ENCODE peak calls at places on chromosomes 12 and 14, in six cellular contexts. K is esophagus squamous epithelium, G is stomach, I is H9, F is GM23248, Z is uterus. Y is an unnamed sample.

GRCh38 chr12:131121705-131122405 is 168.1 kb downstream of the ADGRD1 start:
- DNase-seq in K (no peak), G (no peak), I (peak; percentile 38), F (no peak), Z (no peak), Y (no peak)

GRCh38 chr12:101414533-101415119 is 7.1 kb upstream of the ARL1 start:
- DNase-seq in K (no peak), G (no peak), I (peak; percentile 46), F (peak; percentile 76), Z (peak; percentile 27), Y (peak; percentile 66)

GRCh38 chr12:131385313-131386166 is 325.4 kb upstream of the SFSWAP start:
- DNase-seq in K (no peak), G (no peak), I (no peak), F (no peak), Z (no peak), Y (no peak)

GRCh38 chr14:105415481-105416428 is 3.9 kb upstream of the MTA1 start:
- DNase-seq in K (no peak), G (no peak), I (no peak), F (no peak), Z (no peak), Y (no peak)

GRCh38 chr12:105033851-105034250 is 47.7 kb downstream of the NOPCHAP1 start:
- DNase-seq in K (no peak), G (no peak), I (no peak), F (no peak), Z (no peak), Y (no peak)

GRCh38 chr12:50985322-50985721 is 33.0 kb downstream of the HIGD1C start:
- DNase-seq in K (no peak), G (no peak), I (no peak), F (peak; percentile 95), Z (peak; percentile 23), Y (peak; percentile 25)

GRCh38 chr14:31024577-31025334 is 693 bp upstream of the AP4S1 start:
- DNase-seq in K (no peak), G (no peak), I (no peak), F (peak; percentile 76), Z (no peak), Y (peak; percentile 39)

GRCh38 chr14:87312138-87312537 is 680.8 kb downstream of the GALC start:
- DNase-seq in K (no peak), G (no peak), I (no peak), F (no peak), Z (no peak), Y (no peak)

GRCh38 chr14:72788972-72789728 is 104.8 kb downstream of the DPF3 start:
- DNase-seq in K (no peak), G (no peak), I (no peak), F (no peak), Z (no peak), Y (no peak)

GRCh38 chr12:24630446-24630845 is 318.5 kb downstream of the BCAT1 start:
- DNase-seq in K (no peak), G (no peak), I (no peak), F (no peak), Z (no peak), Y (no peak)

GRCh38 chr12:117430246-117430645 is 68.8 kb upstream of the NOS1 start:
- DNase-seq in K (no peak), G (no peak), I (no peak), F (no peak), Z (no peak), Y (no peak)

GRCh38 chr12:43636706-43637105 is 84.7 kb upstream of the ADAMTS20 start:
- DNase-seq in K (no peak), G (no peak), I (no peak), F (no peak), Z (no peak), Y (no peak)

GRCh38 chr12:16349132-16349463 is 1.7 kb downstream of the MGST1 start:
- DNase-seq in K (no peak), G (peak; percentile 73), I (no peak), F (peak; percentile 98), Z (peak; percentile 69), Y (peak; percentile 69)

GRCh38 chr12:105401198-105401597 is 70.7 kb downstream of the C12orf75 start:
- DNase-seq in K (no peak), G (no peak), I (no peak), F (no peak), Z (no peak), Y (no peak)

GRCh38 chr12:7959278-7960063 is 23.5 kb upstream of the SLC2A3 start:
- DNase-seq in K (no peak), G (no peak), I (peak; percentile 97), F (peak; percentile 25), Z (no peak), Y (peak; percentile 47)

GRCh38 chr14:95237956-95238355 is 80.6 kb upstream of the DICER1 start:
- DNase-seq in K (no peak), G (no peak), I (no peak), F (no peak), Z (no peak), Y (no peak)

GRCh38 chr12:127381043-127381668 is 885.8 kb upstream of the TMEM132C start:
- DNase-seq in K (no peak), G (peak; percentile 60), I (peak; percentile 89), F (peak; percentile 57), Z (no peak), Y (peak; percentile 19)

GRCh38 chr14:104109731-104110361 is 24.3 kb downstream of the ASPG start:
- DNase-seq in K (no peak), G (peak; percentile 24), I (no peak), F (no peak), Z (peak; percentile 10), Y (no peak)

GRCh38 chr12:15863258-15863835 is 18.8 kb upstream of the STRAP start:
- DNase-seq in K (no peak), G (no peak), I (no peak), F (peak; percentile 38), Z (no peak), Y (no peak)

GRCh38 chr12:123671876-123672275 is 963 bp downstream of the TCTN2 start:
- DNase-seq in K (no peak), G (no peak), I (no peak), F (peak; percentile 23), Z (no peak), Y (no peak)

GRCh38 chr12:94644622-94645021 is 5.7 kb downstream of the TMCC3 start:
- DNase-seq in K (no peak), G (no peak), I (no peak), F (peak; percentile 70), Z (no peak), Y (no peak)

GRCh38 chr12:69688021-69688420 is 11.1 kb downstream of the BEST3 start:
- DNase-seq in K (no peak), G (no peak), I (no peak), F (peak; percentile 5), Z (no peak), Y (no peak)

GRCh38 chr14:79278798-79279644 is 932.3 kb downstream of the DIO2 start:
- DNase-seq in K (no peak), G (peak; percentile 84), I (peak; percentile 97), F (peak; percentile 78), Z (peak; percentile 81), Y (peak; percentile 85)

GRCh38 chr12:52391618-52392002 is 6.2 kb upstream of the KRT84 start:
- DNase-seq in K (no peak), G (peak; percentile 74), I (no peak), F (peak; percentile 38), Z (no peak), Y (peak; percentile 27)

GRCh38 chr12:19129486-19130223 is at the start of gene PLEKHA5:
- DNase-seq in K (no peak), G (peak; percentile 79), I (peak; percentile 79), F (peak; percentile 90), Z (peak; percentile 66), Y (peak; percentile 76)

GRCh38 chr12:114006482-114007425 is 40.6 kb upstream of the RBM19 start:
- DNase-seq in K (no peak), G (no peak), I (no peak), F (no peak), Z (no peak), Y (no peak)

GRCh38 chr14:37668646-37669045 is 73.2 kb downstream of the TTC6 start:
- DNase-seq in K (no peak), G (no peak), I (no peak), F (peak; percentile 20), Z (no peak), Y (no peak)

GRCh38 chr12:27870939-27871338 is 90.9 kb upstream of the MANSC4 start:
- DNase-seq in K (no peak), G (no peak), I (no peak), F (peak; percentile 61), Z (no peak), Y (no peak)

GRCh38 chr14:98808494-98809407 is 463.2 kb downstream of the BCL11B start:
- DNase-seq in K (no peak), G (peak; percentile 60), I (no peak), F (no peak), Z (no peak), Y (no peak)

GRCh38 chr14:90418053-90418452 is 21.2 kb downstream of the CALM1 start:
- DNase-seq in K (no peak), G (no peak), I (no peak), F (no peak), Z (no peak), Y (no peak)

GRCh38 chr14:90421621-90422020 is 24.8 kb downstream of the CALM1 start:
- DNase-seq in K (no peak), G (no peak), I (no peak), F (no peak), Z (no peak), Y (no peak)

GRCh38 chr14:90416649-90417237 is 19.9 kb downstream of the CALM1 start:
- DNase-seq in K (no peak), G (no peak), I (no peak), F (no peak), Z (no peak), Y (no peak)

GRCh38 chr14:90421001-90421580 is 24.3 kb downstream of the CALM1 start:
- DNase-seq in K (no peak), G (no peak), I (no peak), F (no peak), Z (no peak), Y (no peak)

GRCh38 chr14:90419200-90419599 is 22.4 kb downstream of the CALM1 start:
- DNase-seq in K (no peak), G (peak; percentile 74), I (no peak), F (peak; percentile 95), Z (peak; percentile 92), Y (peak; percentile 49)
- H3K27ac ChIP-seq in K (peak overlapping the region; percentile 53), G (peak overlapping the region; percentile 6), I (no peak overlapping the region), F (peak overlapping the region; percentile 2), Z (no peak overlapping the region), Y (peak overlapping the region; percentile 27)

GRCh38 chr12:77190022-77190421 is 124.7 kb upstream of the E2F7 start:
- DNase-seq in K (no peak), G (no peak), I (no peak), F (peak; percentile 93), Z (no peak), Y (no peak)
- H3K27ac ChIP-seq in K (no peak overlapping the region), G (no peak overlapping the region), I (no peak overlapping the region), F (peak overlapping the region; percentile 93), Z (no peak overlapping the region), Y (no peak overlapping the region)

GRCh38 chr14:20671597-20672283 is 12.6 kb upstream of the RNASE4 start:
- DNase-seq in K (no peak), G (no peak), I (no peak), F (no peak), Z (no peak), Y (no peak)
- H3K27ac ChIP-seq in K (no peak overlapping the region), G (no peak overlapping the region), I (no peak overlapping the region), F (no peak overlapping the region), Z (no peak overlapping the region), Y (no peak overlapping the region)

DNA sequence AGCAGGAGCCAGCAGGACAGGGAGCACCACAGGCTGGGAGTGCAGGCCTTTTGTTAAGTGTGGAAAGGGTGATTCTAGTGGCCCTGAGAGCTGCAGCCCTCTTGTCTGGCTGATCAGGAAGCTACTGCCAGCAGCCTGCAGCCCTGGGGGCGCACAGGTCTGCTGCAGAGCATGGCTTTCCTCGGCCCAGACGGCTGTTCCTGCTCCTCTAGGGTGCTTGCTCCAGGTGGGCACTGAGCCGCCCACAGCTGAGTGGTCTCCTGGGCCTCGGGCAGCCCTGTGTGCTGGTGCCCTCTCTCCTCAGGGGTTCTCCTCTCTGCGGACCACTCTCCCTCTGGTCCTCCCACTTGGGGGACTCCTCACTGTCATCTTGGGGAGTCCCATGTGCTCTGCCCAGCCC is 18.9 kb downstream of the CCDC88C start:
- DNase-seq in K (no peak), G (no peak), I (peak; percentile 44), F (no peak), Z (no peak), Y (no peak)
- H3K27ac ChIP-seq in K (peak overlapping the region; percentile 89), G (peak overlapping the region; percentile 32), I (no peak overlapping the region), F (no peak overlapping the region), Z (no peak overlapping the region), Y (peak overlapping the region; percentile 46)

Y was measured in small intestine.